ENCODE peak calls at places on chromosomes 16 and 17, in ten cellular contexts. H is activated naive CD4-positive, alpha-beta T cell; E is T-helper 1 cell; O is fibroblast of gingiva; N is activated T-helper 9 cell treated with anti-CD3 and anti-CD28 coated beads, Interleukin-2, amount 50 U/mL, for 16 hours; J is T-helper 2 cell; P is iris pigment epithelial cell; Z is head of caudate nucleus; D is germinal center; A is NCI-H460. K is an unnamed sample.

GRCh38 chr16:78034530-78034929 is 12.2 kb downstream of the CLEC3A start:
- DNase-seq in E (no peak), A (no peak), P (no peak), D (no peak), O (no peak), N (no peak), H (no peak), Z (no peak), J (peak; percentile 81), K (no peak)

GRCh38 chr17:44996304-44996703 is 28.2 kb upstream of the C1QL1 start:
- DNase-seq in D (no peak), Z (no peak), N (no peak), O (no peak), J (no peak), P (no peak), H (no peak), A (no peak), E (no peak), K (no peak)

GRCh38 chr16:29696881-29697331 is 17.9 kb downstream of the QPRT start:
- DNase-seq in O (no peak), D (no peak), A (no peak), Z (no peak), P (no peak), H (no peak), E (no peak), J (no peak), N (no peak), K (no peak)

GRCh38 chr17:44636562-44636961 is 19.7 kb upstream of the MEIOC start:
- DNase-seq in H (no peak), D (no peak), P (peak; percentile 62), Z (no peak), N (no peak), A (peak; percentile 16), J (peak; percentile 7), E (no peak), O (peak; percentile 64), K (no peak)

GRCh38 chr16:13779676-13780075 is 140.3 kb upstream of the ERCC4 start:
- DNase-seq in E (no peak), Z (no peak), A (no peak), D (no peak), O (no peak), P (no peak), N (no peak), H (no peak), J (no peak), K (no peak)

GRCh38 chr17:48111937-48112241 is 4.3 kb downstream of the SNX11 start:
- DNase-seq in H (no peak), D (no peak), J (no peak), Z (no peak), O (no peak), E (no peak), P (no peak), A (no peak), N (no peak), K (no peak)

GRCh38 chr16:22671301-22672076 is 142.5 kb upstream of the HS3ST2 start:
- DNase-seq in O (peak; percentile 56), D (no peak), E (no peak), H (no peak), A (no peak), N (no peak), P (peak; percentile 25), Z (no peak), J (no peak), K (no peak)

GRCh38 chr17:45296003-45296832 is 20.6 kb downstream of the MAP3K14 start:
- DNase-seq in H (no peak), Z (no peak), D (peak; percentile 74), N (no peak), P (no peak), A (no peak), J (no peak), E (no peak), O (peak; percentile 41), K (no peak)

GRCh38 chr16:12587646-12588277 is 215.9 kb downstream of the CPPED1 start:
- DNase-seq in J (no peak), A (no peak), Z (no peak), N (no peak), H (no peak), O (no peak), P (no peak), D (no peak), E (no peak), K (no peak)

GRCh38 chr16:89143911-89144675 is 27.5 kb upstream of the CDH15 start:
- DNase-seq in Z (no peak), A (no peak), D (no peak), E (no peak), H (no peak), J (no peak), P (no peak), N (no peak), O (no peak), K (no peak)

GRCh38 chr17:14552311-14552710 is 251.4 kb downstream of the HS3ST3B1 start:
- DNase-seq in J (no peak), H (no peak), Z (no peak), E (no peak), A (no peak), D (no peak), O (no peak), P (no peak), N (no peak), K (no peak)

GRCh38 chr16:65895486-65895885 is 471.0 kb upstream of the CDH5 start:
- DNase-seq in Z (no peak), A (no peak), D (no peak), H (no peak), E (no peak), N (no peak), O (no peak), J (no peak), P (no peak), K (no peak)

GRCh38 chr16:53546988-53547391 is 44.0 kb upstream of the AKTIP start:
- DNase-seq in J (no peak), E (no peak), D (no peak), N (no peak), Z (no peak), H (no peak), P (peak; percentile 11), O (no peak), A (no peak), K (no peak)

GRCh38 chr17:37744633-37744927 is 279 bp downstream of the HNF1B start:
- DNase-seq in E (no peak), D (peak; percentile 12), J (no peak), H (no peak), Z (no peak), P (no peak), O (no peak), A (no peak), N (no peak), K (no peak)

GRCh38 chr16:6081320-6081976 is 983.9 kb upstream of the EEF2KMT start:
- DNase-seq in N (no peak), Z (peak; percentile 49), E (no peak), J (peak; percentile 60), O (no peak), H (no peak), D (peak; percentile 5), A (peak; percentile 20), P (no peak), K (no peak)

GRCh38 chr17:63552211-63552610 is 1.9 kb downstream of the DCAF7 start:
- DNase-seq in O (no peak), Z (no peak), J (no peak), N (no peak), E (no peak), H (no peak), D (no peak), A (no peak), P (peak; percentile 30), K (no peak)

GRCh38 chr17:73210002-73210678 is 17.3 kb downstream of the COG1 start:
- DNase-seq in A (no peak), O (no peak), J (peak; percentile 52), D (no peak), E (no peak), P (no peak), N (no peak), H (no peak), Z (no peak), K (no peak)

GRCh38 chr16:11432856-11433395 is 87.7 kb downstream of the RMI2 start:
- DNase-seq in Z (no peak), O (no peak), N (no peak), H (no peak), D (no peak), J (no peak), E (no peak), A (no peak), P (no peak), K (no peak)

GRCh38 chr17:39872700-39873099 is 4.7 kb downstream of the ZPBP2 start:
- DNase-seq in H (no peak), Z (no peak), D (peak; percentile 17), N (no peak), J (no peak), A (peak; percentile 6), P (no peak), O (no peak), E (no peak), K (no peak)

GRCh38 chr17:77948690-77949114 is 9.8 kb upstream of the TNRC6C start:
- DNase-seq in E (no peak), O (peak; percentile 41), H (no peak), N (no peak), Z (peak; percentile 71), D (no peak), A (peak; percentile 26), J (no peak), P (peak; percentile 66), K (no peak)

GRCh38 chr16:21610006-21610544 is 10.7 kb downstream of the METTL9 start:
- DNase-seq in J (no peak), P (no peak), N (no peak), A (no peak), Z (no peak), D (no peak), E (no peak), H (no peak), O (no peak), K (no peak)

GRCh38 chr17:4845128-4845527 is 12.0 kb downstream of the MINK1 start:
- DNase-seq in P (no peak), N (no peak), D (no peak), O (no peak), Z (no peak), J (no peak), E (no peak), A (no peak), H (no peak), K (no peak)

GRCh38 chr17:10063730-10064221 is 134.6 kb downstream of the GAS7 start:
- DNase-seq in J (no peak), D (no peak), O (no peak), N (no peak), E (no peak), H (no peak), A (no peak), P (peak; percentile 38), Z (no peak), K (no peak)

GRCh38 chr16:73549960-73550359 is 502.0 kb upstream of the ZFHX3 start:
- DNase-seq in Z (no peak), N (no peak), O (no peak), P (no peak), H (no peak), J (no peak), A (no peak), E (no peak), D (no peak), K (no peak)

GRCh38 chr17:8080799-8081219 is 6.7 kb downstream of the ALOX12B start:
- DNase-seq in A (no peak), Z (no peak), E (no peak), N (no peak), J (no peak), O (no peak), D (no peak), P (no peak), H (no peak), K (no peak)

GRCh38 chr16:29962344-29962994 is 590 bp downstream of the TMEM219 start:
- DNase-seq in J (no peak), N (no peak), O (peak; percentile 23), Z (no peak), A (no peak), D (peak; percentile 52), H (no peak), P (peak; percentile 56), E (no peak), K (no peak)

K was measured in T-helper 17 cell.